ENCODE peak calls at places on chromosome 16, in ten cellular contexts. One of them, this sample, is unnamed.
A peak's percentile ranks its signal among the peaks of the same experiment; 100 is the strongest.

GRCh38 chr16:50252874-50253510 is 13.4 kb upstream of the ADCY7 start:
- DNase-seq in stomach: no peak
- DNase-seq in A549: no peak
- DNase-seq in sigmoid colon: no peak
- DNase-seq in Peyer's patch: no peak
- DNase-seq in IMR-90: no peak
- DNase-seq in heart left ventricle: no peak
- DNase-seq in transverse colon: no peak
- DNase-seq in lower leg skin: peak; percentile 22
- DNase-seq in esophagus muscularis mucosa: no peak
- DNase-seq in this sample: no peak

GRCh38 chr16:20660325-20660724 is 37.2 kb downstream of the ACSM1 start:
- DNase-seq in sigmoid colon: no peak
- DNase-seq in lower leg skin: no peak
- DNase-seq in Peyer's patch: no peak
- DNase-seq in A549: no peak
- DNase-seq in transverse colon: no peak
- DNase-seq in esophagus muscularis mucosa: peak; percentile 45
- DNase-seq in IMR-90: no peak
- DNase-seq in heart left ventricle: no peak
- DNase-seq in stomach: peak; percentile 50
- DNase-seq in this sample: no peak

GRCh38 chr16:64866026-64866425 is 255.8 kb downstream of the CDH11 start:
- DNase-seq in sigmoid colon: no peak
- DNase-seq in IMR-90: peak; percentile 36
- DNase-seq in lower leg skin: no peak
- DNase-seq in transverse colon: no peak
- DNase-seq in esophagus muscularis mucosa: no peak
- DNase-seq in A549: no peak
- DNase-seq in Peyer's patch: no peak
- DNase-seq in stomach: no peak
- DNase-seq in heart left ventricle: no peak
- DNase-seq in this sample: no peak

GRCh38 chr16:67184453-67185002 is 765 bp upstream of the MATCAP1 start:
- DNase-seq in IMR-90: no peak
- DNase-seq in stomach: no peak
- DNase-seq in esophagus muscularis mucosa: no peak
- DNase-seq in Peyer's patch: no peak
- DNase-seq in sigmoid colon: no peak
- DNase-seq in transverse colon: no peak
- DNase-seq in A549: no peak
- DNase-seq in heart left ventricle: no peak
- DNase-seq in lower leg skin: no peak
- DNase-seq in this sample: no peak

GRCh38 chr16:66364117-66364958 is 2.2 kb upstream of the CDH5 start:
- DNase-seq in lower leg skin: peak; percentile 68
- DNase-seq in IMR-90: no peak
- DNase-seq in A549: no peak
- DNase-seq in stomach: no peak
- DNase-seq in sigmoid colon: peak; percentile 83
- DNase-seq in Peyer's patch: no peak
- DNase-seq in esophagus muscularis mucosa: no peak
- DNase-seq in transverse colon: peak; percentile 38
- DNase-seq in heart left ventricle: peak; percentile 82
- DNase-seq in this sample: no peak

GRCh38 chr16:53530046-53530445 is 27.0 kb upstream of the AKTIP start:
- DNase-seq in IMR-90: no peak
- DNase-seq in Peyer's patch: no peak
- DNase-seq in heart left ventricle: no peak
- DNase-seq in A549: no peak
- DNase-seq in lower leg skin: no peak
- DNase-seq in stomach: no peak
- DNase-seq in transverse colon: no peak
- DNase-seq in sigmoid colon: no peak
- DNase-seq in esophagus muscularis mucosa: no peak
- DNase-seq in this sample: no peak

GRCh38 chr16:15435216-15435864 is 952 bp downstream of the BMERB1 start:
- DNase-seq in IMR-90: no peak
- DNase-seq in stomach: no peak
- DNase-seq in transverse colon: no peak
- DNase-seq in heart left ventricle: no peak
- DNase-seq in sigmoid colon: no peak
- DNase-seq in Peyer's patch: no peak
- DNase-seq in A549: no peak
- DNase-seq in esophagus muscularis mucosa: no peak
- DNase-seq in lower leg skin: no peak
- DNase-seq in this sample: no peak

GRCh38 chr16:24969071-24969470 is 46.1 kb downstream of the ARHGAP17 start:
- DNase-seq in lower leg skin: no peak
- DNase-seq in A549: no peak
- DNase-seq in Peyer's patch: no peak
- DNase-seq in IMR-90: no peak
- DNase-seq in heart left ventricle: no peak
- DNase-seq in transverse colon: no peak
- DNase-seq in stomach: no peak
- DNase-seq in sigmoid colon: no peak
- DNase-seq in esophagus muscularis mucosa: no peak
- DNase-seq in this sample: no peak

GRCh38 chr16:85425061-85425662 is 188.0 kb upstream of the GSE1 start:
- DNase-seq in sigmoid colon: peak; percentile 51
- DNase-seq in transverse colon: no peak
- DNase-seq in IMR-90: no peak
- DNase-seq in A549: no peak
- DNase-seq in stomach: no peak
- DNase-seq in lower leg skin: no peak
- DNase-seq in Peyer's patch: no peak
- DNase-seq in heart left ventricle: peak; percentile 11
- DNase-seq in esophagus muscularis mucosa: no peak
- DNase-seq in this sample: no peak
- TF ChIP-seq POLR2A in sigmoid colon: no peak
- TF ChIP-seq POLR2A in transverse colon: no peak
- TF ChIP-seq POLR2A in IMR-90: no peak
- TF ChIP-seq POLR2A in A549: no peak
- TF ChIP-seq POLR2A in stomach: no peak
- TF ChIP-seq POLR2A in lower leg skin: no peak
- TF ChIP-seq POLR2A in Peyer's patch: no peak
- TF ChIP-seq POLR2A in heart left ventricle: no peak
- TF ChIP-seq POLR2A in esophagus muscularis mucosa: no peak
- TF ChIP-seq POLR2A in this sample: no peak

GRCh38 chr16:28491970-28492474 is at the start of gene CLN3:
- DNase-seq in transverse colon: peak; percentile 94
- DNase-seq in heart left ventricle: peak; percentile 95
- DNase-seq in Peyer's patch: peak; percentile 94
- DNase-seq in sigmoid colon: peak; percentile 97
- DNase-seq in esophagus muscularis mucosa: peak; percentile 98
- DNase-seq in stomach: peak; percentile 91
- DNase-seq in IMR-90: peak; percentile 94
- DNase-seq in A549: peak; percentile 98
- DNase-seq in lower leg skin: peak; percentile 95
- DNase-seq in this sample: peak; percentile 92
- TF ChIP-seq POLR2A in transverse colon: peak; percentile 53
- TF ChIP-seq POLR2A in heart left ventricle: peak; percentile 47
- TF ChIP-seq POLR2A in Peyer's patch: no peak
- TF ChIP-seq POLR2A in sigmoid colon: no peak
- TF ChIP-seq POLR2A in esophagus muscularis mucosa: no peak
- TF ChIP-seq POLR2A in stomach: no peak
- TF ChIP-seq POLR2A in IMR-90: no peak
- TF ChIP-seq POLR2A in A549: no peak
- TF ChIP-seq POLR2A in lower leg skin: no peak
- TF ChIP-seq POLR2A in this sample: no peak

GRCh38 chr16:4183258-4184037 is 58.4 kb downstream of the SRL start:
- DNase-seq in esophagus muscularis mucosa: peak; percentile 95
- DNase-seq in sigmoid colon: peak; percentile 95
- DNase-seq in heart left ventricle: peak; percentile 96
- DNase-seq in transverse colon: peak; percentile 95
- DNase-seq in stomach: peak; percentile 93
- DNase-seq in IMR-90: peak; percentile 92
- DNase-seq in Peyer's patch: peak; percentile 75
- DNase-seq in A549: peak; percentile 88
- DNase-seq in lower leg skin: peak; percentile 82
- DNase-seq in this sample: peak; percentile 98

GRCh38 chr16:4180511-4180910 is 61.4 kb downstream of the SRL start:
- DNase-seq in transverse colon: no peak
- DNase-seq in sigmoid colon: no peak
- DNase-seq in Peyer's patch: no peak
- DNase-seq in esophagus muscularis mucosa: no peak
- DNase-seq in IMR-90: no peak
- DNase-seq in lower leg skin: no peak
- DNase-seq in A549: no peak
- DNase-seq in stomach: no peak
- DNase-seq in heart left ventricle: no peak
- DNase-seq in this sample: no peak

GRCh38 chr16:4182581-4183257 is 59.2 kb downstream of the SRL start:
- DNase-seq in IMR-90: no peak
- DNase-seq in esophagus muscularis mucosa: no peak
- DNase-seq in Peyer's patch: no peak
- DNase-seq in heart left ventricle: no peak
- DNase-seq in stomach: no peak
- DNase-seq in A549: no peak
- DNase-seq in transverse colon: no peak
- DNase-seq in lower leg skin: no peak
- DNase-seq in sigmoid colon: no peak
- DNase-seq in this sample: no peak

GRCh38 chr16:4179763-4180260 is 62.1 kb downstream of the SRL start:
- DNase-seq in stomach: no peak
- DNase-seq in heart left ventricle: no peak
- DNase-seq in Peyer's patch: no peak
- DNase-seq in A549: no peak
- DNase-seq in transverse colon: no peak
- DNase-seq in sigmoid colon: no peak
- DNase-seq in esophagus muscularis mucosa: no peak
- DNase-seq in lower leg skin: no peak
- DNase-seq in IMR-90: no peak
- DNase-seq in this sample: no peak

DNA sequence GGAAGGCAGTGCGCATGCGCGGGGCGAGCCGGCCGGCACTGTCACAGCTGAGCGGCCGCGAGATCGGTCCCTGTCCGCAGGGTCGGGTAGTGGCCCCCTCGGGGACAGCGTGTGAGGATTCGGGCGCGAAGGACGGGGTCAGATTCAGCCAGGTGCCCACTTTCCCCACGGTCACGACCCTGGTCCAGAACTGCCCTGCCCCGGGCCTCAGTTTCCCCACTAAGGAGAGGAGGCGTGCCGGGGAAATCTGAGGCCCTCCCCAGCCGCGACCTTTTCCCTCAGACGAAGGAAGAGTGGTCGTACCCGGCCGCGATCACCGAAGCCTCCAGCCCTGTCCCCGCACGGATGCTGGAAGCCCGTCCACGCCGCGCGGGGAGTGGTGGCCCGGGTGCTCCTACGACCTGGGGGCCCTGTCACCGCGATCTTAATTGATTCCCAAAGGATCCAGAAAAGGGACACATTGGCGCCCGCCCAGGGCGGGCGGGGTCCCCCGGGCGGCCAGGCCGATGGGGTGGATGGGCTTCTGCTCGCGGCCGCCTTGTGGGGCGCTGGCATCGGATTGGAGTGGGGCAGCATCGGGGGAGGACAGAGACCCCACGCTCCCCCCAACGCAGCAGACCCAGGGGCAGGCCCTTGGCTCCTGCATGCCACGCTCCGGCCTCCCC is 57.7 kb downstream of the SRL start:
- DNase-seq in Peyer's patch: no peak
- DNase-seq in sigmoid colon: no peak
- DNase-seq in stomach: no peak
- DNase-seq in heart left ventricle: peak; percentile 42
- DNase-seq in transverse colon: no peak
- DNase-seq in esophagus muscularis mucosa: no peak
- DNase-seq in IMR-90: no peak
- DNase-seq in A549: no peak
- DNase-seq in lower leg skin: no peak
- DNase-seq in this sample: no peak
- TF ChIP-seq POLR2A in Peyer's patch: no peak
- TF ChIP-seq POLR2A in sigmoid colon: no peak
- TF ChIP-seq POLR2A in stomach: no peak
- TF ChIP-seq POLR2A in heart left ventricle: peak; percentile 40
- TF ChIP-seq POLR2A in transverse colon: no peak
- TF ChIP-seq POLR2A in esophagus muscularis mucosa: no peak
- TF ChIP-seq POLR2A in IMR-90: no peak
- TF ChIP-seq POLR2A in A549: peak; percentile 85
- TF ChIP-seq POLR2A in lower leg skin: no peak
- TF ChIP-seq POLR2A in this sample: peak; percentile 89

GRCh38 chr16:23595246-23595950 is 718 bp downstream of the NDUFAB1 start:
- DNase-seq in transverse colon: peak; percentile 7
- DNase-seq in esophagus muscularis mucosa: no peak
- DNase-seq in lower leg skin: peak; percentile 19
- DNase-seq in heart left ventricle: no peak
- DNase-seq in Peyer's patch: no peak
- DNase-seq in sigmoid colon: no peak
- DNase-seq in A549: peak; percentile 7
- DNase-seq in stomach: no peak
- DNase-seq in IMR-90: no peak
- DNase-seq in this sample: no peak

GRCh38 chr16:23594186-23594585 is 1.9 kb downstream of the NDUFAB1 start:
- DNase-seq in Peyer's patch: no peak
- DNase-seq in transverse colon: no peak
- DNase-seq in IMR-90: no peak
- DNase-seq in A549: no peak
- DNase-seq in lower leg skin: no peak
- DNase-seq in esophagus muscularis mucosa: no peak
- DNase-seq in heart left ventricle: peak; percentile 59
- DNase-seq in stomach: no peak
- DNase-seq in sigmoid colon: no peak
- DNase-seq in this sample: no peak

GRCh38 chr16:23590181-23590580 is 5.9 kb downstream of the NDUFAB1 start:
- DNase-seq in A549: no peak
- DNase-seq in transverse colon: no peak
- DNase-seq in Peyer's patch: no peak
- DNase-seq in heart left ventricle: no peak
- DNase-seq in esophagus muscularis mucosa: no peak
- DNase-seq in lower leg skin: no peak
- DNase-seq in stomach: no peak
- DNase-seq in IMR-90: no peak
- DNase-seq in sigmoid colon: no peak
- DNase-seq in this sample: no peak

GRCh38 chr16:23597003-23597756 is 1.1 kb upstream of the NDUFAB1 start:
- DNase-seq in esophagus muscularis mucosa: no peak
- DNase-seq in A549: peak; percentile 23
- DNase-seq in transverse colon: peak; percentile 18
- DNase-seq in stomach: no peak
- DNase-seq in IMR-90: no peak
- DNase-seq in Peyer's patch: peak; percentile 43
- DNase-seq in lower leg skin: no peak
- DNase-seq in sigmoid colon: peak; percentile 29
- DNase-seq in heart left ventricle: peak; percentile 56
- DNase-seq in this sample: no peak

DNA sequence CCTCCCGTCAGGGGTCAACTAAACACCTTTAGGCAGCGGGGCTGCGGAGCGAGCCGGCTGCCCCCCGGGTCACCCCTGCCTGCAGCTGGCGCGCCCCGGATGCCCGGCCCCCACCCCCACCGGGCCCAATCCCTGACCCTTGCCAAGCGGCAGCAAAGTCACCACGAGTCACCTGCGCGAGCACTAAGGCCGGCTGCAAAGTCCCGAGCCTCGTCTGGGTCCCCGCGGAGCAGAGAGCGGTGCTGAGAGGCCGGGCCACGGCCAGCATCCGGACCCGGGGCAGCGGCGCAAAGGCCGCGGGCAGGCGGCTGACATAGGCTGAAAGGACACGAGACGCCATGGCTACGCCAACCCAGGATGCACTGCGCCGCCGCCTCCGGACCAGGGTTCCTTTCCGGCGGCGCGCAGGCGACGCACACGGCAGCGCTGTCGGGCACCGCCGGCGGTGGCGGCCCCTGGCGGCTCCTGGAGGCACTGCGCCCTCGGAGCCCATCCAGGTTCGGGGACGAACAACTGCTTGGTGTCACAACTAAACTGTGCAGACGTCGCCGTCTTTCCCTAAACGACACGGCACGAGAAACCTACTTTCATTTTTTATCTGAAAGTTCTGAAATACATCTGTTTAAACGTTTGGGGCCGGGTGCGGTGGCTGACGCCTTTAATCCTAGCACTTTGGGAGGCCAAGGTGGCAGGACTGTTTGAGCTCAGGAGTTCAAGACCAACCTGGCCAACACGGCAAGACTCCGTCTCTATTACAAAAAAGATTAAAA is at the start of gene NDUFAB1:
- DNase-seq in sigmoid colon: peak; percentile 92
- DNase-seq in heart left ventricle: peak; percentile 93
- DNase-seq in lower leg skin: peak; percentile 84
- DNase-seq in Peyer's patch: peak; percentile 88
- DNase-seq in IMR-90: peak; percentile 83
- DNase-seq in transverse colon: peak; percentile 93
- DNase-seq in stomach: peak; percentile 92
- DNase-seq in A549: peak; percentile 73
- DNase-seq in esophagus muscularis mucosa: peak; percentile 93
- DNase-seq in this sample: peak; percentile 89
- TF ChIP-seq POLR2A in sigmoid colon: no peak
- TF ChIP-seq POLR2A in heart left ventricle: peak; percentile 55
- TF ChIP-seq POLR2A in lower leg skin: no peak
- TF ChIP-seq POLR2A in Peyer's patch: no peak
- TF ChIP-seq POLR2A in IMR-90: peak; percentile 61
- TF ChIP-seq POLR2A in transverse colon: peak; percentile 40
- TF ChIP-seq POLR2A in stomach: no peak
- TF ChIP-seq POLR2A in A549: peak; percentile 69
- TF ChIP-seq POLR2A in esophagus muscularis mucosa: no peak
- TF ChIP-seq POLR2A in this sample: peak; percentile 60